ENCODE peak calls at places on chromosome 18, in four cellular contexts. One of them, this sample, is unnamed.

GRCh38 chr18:8478166-8478967 is 130.9 kb upstream of the RAB12 start:
- DNase-seq in GM12878: no peak
- DNase-seq in HepG2: peak; percentile 40
- DNase-seq in K562: peak; percentile 91
- DNase-seq in this sample: peak; percentile 67

GRCh38 chr18:25457196-25457595 is 105.2 kb upstream of the ZNF521 start:
- DNase-seq in GM12878: no peak
- DNase-seq in HepG2: no peak
- DNase-seq in K562: no peak
- DNase-seq in this sample: no peak

GRCh38 chr18:712401-713134 is at the start of gene ENOSF1:
- DNase-seq in GM12878: no peak
- DNase-seq in HepG2: peak; percentile 76
- DNase-seq in K562: peak; percentile 94
- DNase-seq in this sample: peak; percentile 92

GRCh38 chr18:24009651-24010333 is 4.8 kb upstream of the TTC39C start:
- DNase-seq in GM12878: peak; percentile 74
- DNase-seq in HepG2: no peak
- DNase-seq in K562: no peak
- DNase-seq in this sample: no peak

GRCh38 chr18:45760443-45761036 is 36.6 kb downstream of the SLC14A1 start:
- DNase-seq in GM12878: no peak
- DNase-seq in HepG2: no peak
- DNase-seq in K562: no peak
- DNase-seq in this sample: no peak

GRCh38 chr18:24631238-24632025 is 171.0 kb downstream of the HRH4 start:
- DNase-seq in GM12878: no peak
- DNase-seq in HepG2: no peak
- DNase-seq in K562: no peak
- DNase-seq in this sample: no peak

GRCh38 chr18:38174594-38174993 is 609.0 kb upstream of the CELF4 start:
- DNase-seq in GM12878: no peak
- DNase-seq in HepG2: no peak
- DNase-seq in K562: no peak
- DNase-seq in this sample: no peak

GRCh38 chr18:7038330-7038846 is 79.2 kb downstream of the LAMA1 start:
- DNase-seq in GM12878: no peak
- DNase-seq in HepG2: peak; percentile 27
- DNase-seq in K562: peak; percentile 52
- DNase-seq in this sample: peak; percentile 24

GRCh38 chr18:36658611-36659010 is 170.2 kb downstream of the TPGS2 start:
- DNase-seq in GM12878: no peak
- DNase-seq in HepG2: no peak
- DNase-seq in K562: no peak
- DNase-seq in this sample: no peak

GRCh38 chr18:53941601-53942335 is 282.7 kb downstream of the MBD2 start:
- DNase-seq in GM12878: no peak
- DNase-seq in HepG2: no peak
- DNase-seq in K562: no peak
- DNase-seq in this sample: peak; percentile 17

GRCh38 chr18:10062941-10063300 is 149.1 kb downstream of the VAPA start:
- DNase-seq in GM12878: no peak
- DNase-seq in HepG2: no peak
- DNase-seq in K562: no peak
- DNase-seq in this sample: no peak

GRCh38 chr18:10064267-10064666 is 150.5 kb downstream of the VAPA start:
- DNase-seq in GM12878: no peak
- DNase-seq in HepG2: no peak
- DNase-seq in K562: no peak
- DNase-seq in this sample: no peak

GRCh38 chr18:10061566-10061965 is 147.8 kb downstream of the VAPA start:
- DNase-seq in GM12878: no peak
- DNase-seq in HepG2: no peak
- DNase-seq in K562: no peak
- DNase-seq in this sample: no peak

GRCh38 chr18:10060469-10060782 is 146.6 kb downstream of the VAPA start:
- DNase-seq in GM12878: no peak
- DNase-seq in HepG2: no peak
- DNase-seq in K562: no peak
- DNase-seq in this sample: no peak

DNA sequence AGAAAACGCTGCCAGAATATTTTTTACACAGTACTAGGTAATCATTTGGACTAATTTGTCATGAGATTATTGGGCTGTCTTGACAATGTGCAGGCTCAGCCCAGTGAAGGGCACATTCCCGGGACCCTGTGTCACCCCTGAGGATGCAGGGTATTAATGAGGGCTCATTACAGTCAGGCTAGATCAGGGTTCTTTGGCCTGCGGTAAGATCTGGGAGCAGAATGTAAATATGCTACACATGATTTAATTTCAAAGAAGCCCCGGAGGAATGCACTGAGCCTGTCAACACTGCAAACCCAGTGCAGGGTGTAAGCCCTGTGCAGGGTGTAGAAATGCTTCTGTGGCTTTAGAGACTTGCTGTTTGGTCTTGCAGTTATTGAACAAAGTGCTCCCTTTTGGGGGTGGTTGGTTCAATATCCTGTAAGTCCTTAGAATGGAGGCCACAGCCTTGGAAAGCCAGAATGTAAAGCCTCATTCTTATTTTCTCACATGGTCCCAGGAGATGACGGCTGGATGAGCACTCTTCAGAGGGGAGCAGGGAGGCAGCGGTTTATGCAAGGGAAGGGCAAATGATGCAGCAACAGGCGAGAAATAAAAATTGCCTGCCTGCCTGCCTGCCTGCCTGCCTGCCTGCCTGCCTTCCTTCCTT is 148.6 kb downstream of the VAPA start:
- DNase-seq in GM12878: no peak
- DNase-seq in HepG2: no peak
- DNase-seq in K562: no peak
- DNase-seq in this sample: no peak
- H3K4me2 ChIP-seq in GM12878: no peak overlapping the region
- H3K4me2 ChIP-seq in HepG2: no peak overlapping the region
- H3K4me2 ChIP-seq in K562: no peak overlapping the region
- H3K4me2 ChIP-seq in this sample: no peak overlapping the region

GRCh38 chr18:56044239-56044638 is 456.2 kb upstream of the TCF4 start:
- DNase-seq in GM12878: no peak
- DNase-seq in HepG2: no peak
- DNase-seq in K562: no peak
- DNase-seq in this sample: no peak

GRCh38 chr18:56038258-56039030 is 450.5 kb upstream of the TCF4 start:
- DNase-seq in GM12878: no peak
- DNase-seq in HepG2: no peak
- DNase-seq in K562: no peak
- DNase-seq in this sample: no peak

DNA sequence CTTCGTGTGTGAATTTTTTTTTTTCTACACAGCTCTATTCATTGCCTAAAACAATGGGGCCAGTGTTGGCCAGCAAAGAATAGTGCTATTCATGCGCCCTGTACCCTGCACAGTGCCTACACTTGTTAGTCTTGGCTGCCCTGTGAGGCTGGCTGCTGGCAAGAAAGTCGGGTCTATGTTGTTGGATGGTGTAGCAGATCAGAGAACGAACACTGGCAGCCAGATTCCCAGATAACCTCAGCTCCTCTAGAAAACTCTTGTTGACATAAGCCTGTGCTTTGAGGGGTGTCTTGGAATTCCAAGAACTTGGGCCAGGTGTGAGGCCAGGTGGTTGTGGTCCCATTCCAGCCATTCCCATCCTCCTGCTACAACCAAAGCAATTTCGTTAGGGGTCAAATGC is 455.7 kb upstream of the TCF4 start:
- DNase-seq in GM12878: no peak
- DNase-seq in HepG2: no peak
- DNase-seq in K562: no peak
- DNase-seq in this sample: no peak
- TF ChIP-seq RFX5 in GM12878: no peak
- TF ChIP-seq RFX5 in HepG2: no peak
- TF ChIP-seq RFX5 in K562: no peak
- TF ChIP-seq RFX5 in this sample: no peak

DNA sequence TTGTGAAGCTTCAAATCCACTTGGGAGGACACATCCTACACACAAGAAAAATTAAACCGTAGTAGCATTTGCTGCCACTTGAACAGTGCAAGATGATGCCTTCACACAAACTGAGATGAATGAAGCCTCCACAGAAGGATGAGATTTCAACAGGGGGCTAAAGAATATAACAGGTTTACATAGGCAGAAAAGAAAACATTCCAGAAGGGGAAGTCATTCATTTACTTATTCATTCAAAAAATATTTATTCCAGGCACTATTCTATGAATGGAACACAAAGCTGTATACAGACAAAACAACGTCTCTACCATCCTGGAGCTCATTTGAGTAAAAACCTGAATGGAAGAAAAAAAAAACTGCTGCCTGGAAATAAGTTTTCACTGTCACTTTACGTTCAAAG is 170.5 kb downstream of the CDH20 start:
- DNase-seq in GM12878: no peak
- DNase-seq in HepG2: no peak
- DNase-seq in K562: no peak
- DNase-seq in this sample: no peak
- TF ChIP-seq CHD4 in GM12878: no peak
- TF ChIP-seq CHD4 in HepG2: no peak
- TF ChIP-seq CHD4 in K562: no peak
- TF ChIP-seq CHD4 in this sample: no peak

GRCh38 chr18:66729459-66730239 is 125.8 kb upstream of the CDH19 start:
- DNase-seq in GM12878: no peak
- DNase-seq in HepG2: no peak
- DNase-seq in K562: no peak
- DNase-seq in this sample: no peak

GRCh38 chr18:66728951-66729350 is 125.1 kb upstream of the CDH19 start:
- DNase-seq in GM12878: no peak
- DNase-seq in HepG2: no peak
- DNase-seq in K562: no peak
- DNase-seq in this sample: no peak

GRCh38 chr18:66724664-66725356 is 120.9 kb upstream of the CDH19 start:
- DNase-seq in GM12878: no peak
- DNase-seq in HepG2: peak; percentile 81
- DNase-seq in K562: no peak
- DNase-seq in this sample: no peak

GRCh38 chr18:66722671-66723070 is 118.8 kb upstream of the CDH19 start:
- DNase-seq in GM12878: no peak
- DNase-seq in HepG2: no peak
- DNase-seq in K562: no peak
- DNase-seq in this sample: no peak

GRCh38 chr18:66727991-66728390 is 124.1 kb upstream of the CDH19 start:
- DNase-seq in GM12878: no peak
- DNase-seq in HepG2: no peak
- DNase-seq in K562: no peak
- DNase-seq in this sample: no peak
- H3K4me2 ChIP-seq in GM12878: no peak overlapping the region
- H3K4me2 ChIP-seq in HepG2: no peak overlapping the region
- H3K4me2 ChIP-seq in K562: no peak overlapping the region
- H3K4me2 ChIP-seq in this sample: no peak overlapping the region

GRCh38 chr18:65762556-65762955 is 11.7 kb downstream of the CDH7 start:
- DNase-seq in GM12878: no peak
- DNase-seq in HepG2: no peak
- DNase-seq in K562: no peak
- DNase-seq in this sample: no peak
- TF ChIP-seq RFX5 in GM12878: no peak
- TF ChIP-seq RFX5 in HepG2: no peak
- TF ChIP-seq RFX5 in K562: no peak
- TF ChIP-seq RFX5 in this sample: no peak

DNA sequence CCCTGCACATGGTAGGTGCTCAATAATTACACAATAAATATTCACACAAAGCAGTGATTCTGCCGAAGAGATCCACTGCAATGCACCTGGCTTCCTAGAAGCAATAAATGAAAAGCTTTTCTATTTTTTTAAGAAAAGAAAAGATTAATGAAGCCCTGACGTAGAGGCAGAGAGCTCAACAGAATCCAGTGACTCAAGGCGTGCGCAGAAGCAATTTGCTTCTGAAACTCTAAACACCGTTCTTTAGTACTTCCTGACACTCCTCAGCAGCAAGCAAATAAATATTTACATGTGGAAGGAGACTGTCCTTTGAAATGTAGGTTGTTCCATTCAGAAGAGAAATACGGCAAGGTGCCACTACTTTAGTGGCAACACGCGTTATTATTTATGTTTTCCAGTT is 126.1 kb upstream of the ZNF516 start:
- DNase-seq in GM12878: no peak
- DNase-seq in HepG2: no peak
- DNase-seq in K562: no peak
- DNase-seq in this sample: no peak
- TF ChIP-seq CHD4 in GM12878: no peak
- TF ChIP-seq CHD4 in HepG2: no peak
- TF ChIP-seq CHD4 in K562: no peak
- TF ChIP-seq CHD4 in this sample: no peak

DNA sequence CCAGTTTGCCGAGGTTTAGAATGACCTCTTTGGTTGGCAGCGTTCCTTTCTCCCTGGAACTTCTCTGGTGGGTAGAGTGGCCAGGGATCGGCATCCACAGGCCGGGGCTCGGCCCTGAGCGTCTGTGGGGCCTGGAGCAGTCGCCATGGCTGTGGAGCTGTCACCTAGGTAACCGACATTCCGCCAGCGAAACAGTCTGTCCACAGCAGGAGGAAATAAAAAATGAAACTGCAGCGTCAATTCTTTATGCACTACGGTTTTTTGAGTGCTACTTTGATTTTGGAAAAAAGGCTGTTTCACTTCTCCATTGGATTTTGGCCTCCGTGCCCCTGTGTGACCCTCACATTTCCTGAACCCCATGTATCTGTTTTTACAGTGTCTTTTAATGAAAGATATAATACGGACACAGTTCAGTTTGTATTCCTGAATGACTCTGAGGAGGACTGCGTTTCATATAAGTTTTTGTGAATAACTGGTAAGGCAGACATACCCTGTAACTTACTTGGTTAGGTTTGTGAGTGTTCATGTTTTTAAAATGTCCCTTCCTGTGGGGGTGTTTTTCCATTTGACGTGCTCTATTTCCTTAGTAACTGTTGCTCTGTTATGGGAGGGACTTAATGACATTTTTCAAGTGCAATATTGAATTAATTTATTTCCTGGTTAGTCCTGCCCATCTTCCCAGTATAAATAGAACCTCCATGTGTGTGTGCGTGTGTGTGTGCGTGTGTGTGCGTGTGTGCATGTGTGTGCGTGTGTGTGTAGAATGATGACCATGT is 163.5 kb downstream of the LDLRAD4 start:
- DNase-seq in GM12878: no peak
- DNase-seq in HepG2: no peak
- DNase-seq in K562: no peak
- DNase-seq in this sample: no peak
- H3K4me2 ChIP-seq in GM12878: peak overlapping the region; percentile 41
- H3K4me2 ChIP-seq in HepG2: no peak overlapping the region
- H3K4me2 ChIP-seq in K562: no peak overlapping the region
- H3K4me2 ChIP-seq in this sample: no peak overlapping the region

GRCh38 chr18:72948439-72948838 is 80.7 kb upstream of the NETO1 start:
- DNase-seq in GM12878: no peak
- DNase-seq in HepG2: no peak
- DNase-seq in K562: no peak
- DNase-seq in this sample: no peak
- TF ChIP-seq RFX5 in GM12878: no peak
- TF ChIP-seq RFX5 in HepG2: no peak
- TF ChIP-seq RFX5 in K562: no peak
- TF ChIP-seq RFX5 in this sample: no peak